ENCODE peak calls at places on chromosomes 2 and 18, in five cellular contexts. S is type B pancreatic cell; E is pulmonary artery endothelial cell; M is stimulated activated CD4-positive, alpha-beta T cell treated with anti-CD3 and anti-CD28 coated beads, Interleukin-15, amount 100 ng/mL, for 1 hour; Q is stomach. K is an unnamed sample.
A peak's percentile ranks its signal among the peaks of the same experiment; 100 is the strongest.

GRCh38 chr2:1817256-1818127 is 73.2 kb upstream of the PXDN start:
- DNase-seq in S (peak; percentile 82), E (no peak), M (peak; percentile 51), Q (peak; percentile 77), K (no peak)

GRCh38 chr2:55482186-55482945 is 37.2 kb upstream of the CFAP36 start:
- DNase-seq in S (no peak), E (peak; percentile 30), M (no peak), Q (no peak), K (peak; percentile 62)

GRCh38 chr2:233915133-233915532 is 2.0 kb upstream of the TRPM8 start:
- DNase-seq in S (no peak), E (no peak), M (no peak), Q (no peak), K (no peak)

GRCh38 chr2:56234241-56234640 is 50.5 kb downstream of the CCDC85A start:
- DNase-seq in S (no peak), E (no peak), M (no peak), Q (no peak), K (no peak)

GRCh38 chr18:40382191-40382590 is 1572.8 kb upstream of the PIK3C3 start:
- DNase-seq in S (no peak), E (no peak), M (no peak), Q (no peak), K (no peak)

GRCh38 chr2:66430906-66431619 is 3.9 kb upstream of the MEIS1 start:
- DNase-seq in S (no peak), E (no peak), M (no peak), Q (no peak), K (no peak)

GRCh38 chr2:40115348-40115747 is 336.3 kb upstream of the THUMPD2 start:
- DNase-seq in S (no peak), E (no peak), M (no peak), Q (no peak), K (no peak)

GRCh38 chr2:61689526-61689925 is 151.4 kb upstream of the XPO1 start:
- DNase-seq in S (no peak), E (no peak), M (no peak), Q (no peak), K (no peak)

GRCh38 chr2:230879891-230880290 is 15.1 kb downstream of the ITM2C start:
- DNase-seq in S (no peak), E (no peak), M (no peak), Q (no peak), K (no peak)

GRCh38 chr2:88450186-88450585 is 2.3 kb downstream of the FOXI3 start:
- DNase-seq in S (no peak), E (no peak), M (no peak), Q (no peak), K (no peak)

GRCh38 chr2:60174146-60174545 is 379.3 kb downstream of the BCL11A start:
- DNase-seq in S (no peak), E (no peak), M (no peak), Q (no peak), K (no peak)

GRCh38 chr2:233593201-233593600 is 24.2 kb upstream of the UGT1A8 start:
- DNase-seq in S (no peak), E (no peak), M (no peak), Q (no peak), K (no peak)

GRCh38 chr2:77161009-77161408 is 361.2 kb downstream of the LRRTM4 start:
- DNase-seq in S (no peak), E (no peak), M (no peak), Q (no peak), K (no peak)

GRCh38 chr2:84849271-84849952 is 31.5 kb downstream of the TRABD2A start:
- DNase-seq in S (no peak), E (no peak), M (no peak), Q (no peak), K (no peak)

GRCh38 chr18:57446322-57446721 is 11.1 kb downstream of the ONECUT2 start:
- DNase-seq in S (no peak), E (no peak), M (no peak), Q (no peak), K (no peak)

GRCh38 chr2:56376699-56377665 is 193.2 kb downstream of the CCDC85A start:
- DNase-seq in S (no peak), E (no peak), M (no peak), Q (no peak), K (no peak)

GRCh38 chr18:60676807-60677206 is 304.2 kb upstream of the MC4R start:
- DNase-seq in S (no peak), E (no peak), M (no peak), Q (no peak), K (no peak)

GRCh38 chr2:118371500-118371899 is 283.2 kb downstream of the INSIG2 start:
- DNase-seq in S (no peak), E (no peak), M (no peak), Q (no peak), K (peak; percentile 43)

GRCh38 chr18:41121116-41121826 is 833.8 kb upstream of the PIK3C3 start:
- DNase-seq in S (no peak), E (no peak), M (no peak), Q (no peak), K (no peak)

GRCh38 chr2:212494413-212495020 is 44.1 kb downstream of the ERBB4 start:
- DNase-seq in S (no peak), E (no peak), M (no peak), Q (no peak), K (no peak)

GRCh38 chr2:25286025-25286400 is 55.7 kb downstream of the DNMT3A start:
- DNase-seq in S (no peak), E (no peak), M (peak; percentile 42), Q (no peak), K (peak; percentile 59)

K was measured in dermis microvascular lymphatic vessel endothelial cell.